ENCODE peak calls at places on chromosomes 13 and 19, in eight cellular contexts. G, R, X, O, M, P, T and H are unnamed samples.

GRCh38 chr13:84433024-84433423 is 550.8 kb upstream of the SLITRK1 start:
- DNase-seq in R (no peak), G (no peak), O (peak; percentile 94), X (no peak), P (no peak), T (no peak), M (no peak), H (peak; percentile 18)

GRCh38 chr13:76868451-76868850 is 17.8 kb downstream of the KCTD12 start:
- DNase-seq in P (no peak), T (no peak), O (no peak), X (no peak), M (no peak), R (peak; percentile 27), G (no peak), H (no peak)

GRCh38 chr19:1470864-1471513 is 8.0 kb downstream of the C19orf25 start:
- DNase-seq in M (no peak), R (peak; percentile 80), T (peak; percentile 64), O (no peak), G (no peak), P (peak; percentile 54), X (no peak), H (no peak)

GRCh38 chr13:21319869-21320641 is 139.0 kb downstream of the ZDHHC20 start:
- DNase-seq in O (no peak), X (no peak), T (no peak), R (no peak), P (no peak), M (no peak), G (no peak), H (no peak)

GRCh38 chr19:48717059-48717395 is 2.5 kb downstream of the MAMSTR start:
- DNase-seq in O (no peak), R (no peak), M (no peak), X (no peak), P (no peak), G (no peak), T (no peak), H (no peak)

GRCh38 chr13:114319441-114319871 is 5.2 kb downstream of the CHAMP1 start:
- DNase-seq in O (peak; percentile 95), R (no peak), G (no peak), T (no peak), X (no peak), P (no peak), M (no peak), H (peak; percentile 41)

GRCh38 chr13:41610426-41610825 is 153.1 kb downstream of the RGCC start:
- DNase-seq in T (peak; percentile 50), G (no peak), R (no peak), X (no peak), M (peak; percentile 68), O (peak; percentile 47), P (no peak), H (no peak)

GRCh38 chr19:18629166-18630088 is 7.4 kb upstream of the KLHL26 start:
- DNase-seq in X (no peak), R (no peak), M (no peak), O (no peak), G (no peak), P (no peak), T (no peak), H (no peak)

GRCh38 chr19:7869453-7869909 is 4.7 kb downstream of the PRR36 start:
- DNase-seq in T (peak; percentile 45), M (peak; percentile 84), X (peak; percentile 51), G (peak; percentile 60), P (peak; percentile 83), O (peak; percentile 55), R (peak; percentile 83), H (no peak)

GRCh38 chr19:55156202-55157063 is 1.1 kb downstream of the TNNI3 start:
- DNase-seq in G (no peak), X (no peak), M (peak; percentile 89), T (peak; percentile 68), P (peak; percentile 58), O (peak; percentile 46), R (peak; percentile 68), H (no peak)

GRCh38 chr13:89150362-89150761 is 1479.2 kb downstream of the SLITRK5 start:
- DNase-seq in G (no peak), R (no peak), T (no peak), M (peak; percentile 1), X (no peak), O (no peak), P (no peak), H (no peak)

GRCh38 chr13:48876289-48876688 is 99.4 kb upstream of the FNDC3A start:
- DNase-seq in X (no peak), P (no peak), M (no peak), O (no peak), T (no peak), G (no peak), R (no peak), H (no peak)

GRCh38 chr19:8577247-8577646 is at the start of gene MYO1F:
- DNase-seq in P (peak; percentile 48), O (no peak), M (no peak), X (no peak), G (no peak), R (peak; percentile 61), T (no peak), H (no peak)

GRCh38 chr13:64090311-64090710 is 2674.7 kb upstream of the PCDH20 start:
- DNase-seq in G (no peak), M (no peak), T (no peak), O (no peak), X (no peak), P (no peak), R (no peak), H (no peak)